ENCODE peak calls at places on chromosomes 16 and 17, in eight cellular contexts. One of them, this sample, is unnamed.
A peak's percentile ranks its signal among the peaks of the same experiment; 100 is the strongest.

GRCh38 chr16:77788196-77789084 is at the start of gene VAT1L:
- DNase-seq in ovary: no peak
- DNase-seq in brain microvascular endothelial cell: peak; percentile 46
- DNase-seq in heart left ventricle: peak; percentile 32
- DNase-seq in IMR-90: peak; percentile 63
- DNase-seq in CD4-positive, CD25-positive, alpha-beta regulatory T cell: peak; percentile 5
- DNase-seq in effector memory CD4-positive, alpha-beta T cell: no peak
- DNase-seq in iPS DF 6.9: no peak
- DNase-seq in this sample: no peak

GRCh38 chr16:19884021-19884485 is 595 bp downstream of the GPRC5B start:
- DNase-seq in heart left ventricle: peak; percentile 38
- DNase-seq in brain microvascular endothelial cell: no peak
- DNase-seq in effector memory CD4-positive, alpha-beta T cell: no peak
- DNase-seq in ovary: peak; percentile 47
- DNase-seq in iPS DF 6.9: no peak
- DNase-seq in CD4-positive, CD25-positive, alpha-beta regulatory T cell: no peak
- DNase-seq in IMR-90: no peak
- DNase-seq in this sample: no peak

GRCh38 chr16:1048442-1049112 is 24.0 kb upstream of the SSTR5 start:
- DNase-seq in ovary: no peak
- DNase-seq in CD4-positive, CD25-positive, alpha-beta regulatory T cell: no peak
- DNase-seq in heart left ventricle: peak; percentile 79
- DNase-seq in iPS DF 6.9: no peak
- DNase-seq in brain microvascular endothelial cell: peak; percentile 27
- DNase-seq in effector memory CD4-positive, alpha-beta T cell: no peak
- DNase-seq in IMR-90: peak; percentile 16
- DNase-seq in this sample: no peak

GRCh38 chr16:84080378-84080777 is 36.4 kb downstream of the MBTPS1 start:
- DNase-seq in brain microvascular endothelial cell: no peak
- DNase-seq in heart left ventricle: peak; percentile 28
- DNase-seq in CD4-positive, CD25-positive, alpha-beta regulatory T cell: no peak
- DNase-seq in IMR-90: no peak
- DNase-seq in iPS DF 6.9: no peak
- DNase-seq in ovary: no peak
- DNase-seq in effector memory CD4-positive, alpha-beta T cell: no peak
- DNase-seq in this sample: no peak

GRCh38 chr17:59516451-59516850 is 49.0 kb upstream of the DHX40 start:
- DNase-seq in CD4-positive, CD25-positive, alpha-beta regulatory T cell: no peak
- DNase-seq in IMR-90: no peak
- DNase-seq in brain microvascular endothelial cell: no peak
- DNase-seq in effector memory CD4-positive, alpha-beta T cell: no peak
- DNase-seq in iPS DF 6.9: no peak
- DNase-seq in ovary: no peak
- DNase-seq in heart left ventricle: no peak
- DNase-seq in this sample: no peak

GRCh38 chr16:74990832-74991231 is 5.9 kb upstream of the WDR59 start:
- DNase-seq in iPS DF 6.9: no peak
- DNase-seq in heart left ventricle: no peak
- DNase-seq in brain microvascular endothelial cell: no peak
- DNase-seq in effector memory CD4-positive, alpha-beta T cell: no peak
- DNase-seq in CD4-positive, CD25-positive, alpha-beta regulatory T cell: no peak
- DNase-seq in IMR-90: no peak
- DNase-seq in ovary: no peak
- DNase-seq in this sample: no peak

GRCh38 chr17:3544365-3544764 is 13.2 kb downstream of the TRPV3 start:
- DNase-seq in heart left ventricle: no peak
- DNase-seq in CD4-positive, CD25-positive, alpha-beta regulatory T cell: no peak
- DNase-seq in ovary: no peak
- DNase-seq in iPS DF 6.9: no peak
- DNase-seq in brain microvascular endothelial cell: no peak
- DNase-seq in effector memory CD4-positive, alpha-beta T cell: no peak
- DNase-seq in IMR-90: no peak
- DNase-seq in this sample: no peak

GRCh38 chr17:6554871-6555330 is 1.5 kb downstream of the PITPNM3 start:
- DNase-seq in brain microvascular endothelial cell: no peak
- DNase-seq in ovary: no peak
- DNase-seq in heart left ventricle: no peak
- DNase-seq in effector memory CD4-positive, alpha-beta T cell: no peak
- DNase-seq in iPS DF 6.9: no peak
- DNase-seq in IMR-90: no peak
- DNase-seq in CD4-positive, CD25-positive, alpha-beta regulatory T cell: no peak
- DNase-seq in this sample: no peak

GRCh38 chr17:44197980-44198720 is 1.5 kb downstream of the ATXN7L3 start:
- DNase-seq in iPS DF 6.9: no peak
- DNase-seq in CD4-positive, CD25-positive, alpha-beta regulatory T cell: peak; percentile 90
- DNase-seq in ovary: no peak
- DNase-seq in IMR-90: peak; percentile 41
- DNase-seq in heart left ventricle: no peak
- DNase-seq in brain microvascular endothelial cell: no peak
- DNase-seq in effector memory CD4-positive, alpha-beta T cell: peak; percentile 28
- DNase-seq in this sample: no peak

GRCh38 chr17:62740066-62740465 is 68.0 kb downstream of the MARCHF10 start:
- DNase-seq in CD4-positive, CD25-positive, alpha-beta regulatory T cell: no peak
- DNase-seq in effector memory CD4-positive, alpha-beta T cell: no peak
- DNase-seq in heart left ventricle: no peak
- DNase-seq in IMR-90: peak; percentile 42
- DNase-seq in iPS DF 6.9: no peak
- DNase-seq in ovary: no peak
- DNase-seq in brain microvascular endothelial cell: peak; percentile 9
- DNase-seq in this sample: no peak

GRCh38 chr16:75025766-75026165 is 26.9 kb downstream of the ZNRF1 start:
- DNase-seq in IMR-90: peak; percentile 61
- DNase-seq in heart left ventricle: no peak
- DNase-seq in brain microvascular endothelial cell: peak; percentile 49
- DNase-seq in iPS DF 6.9: no peak
- DNase-seq in effector memory CD4-positive, alpha-beta T cell: no peak
- DNase-seq in ovary: peak; percentile 27
- DNase-seq in CD4-positive, CD25-positive, alpha-beta regulatory T cell: no peak
- DNase-seq in this sample: no peak

GRCh38 chr16:6133009-6133408 is 1035.4 kb upstream of the EEF2KMT start:
- DNase-seq in ovary: no peak
- DNase-seq in brain microvascular endothelial cell: no peak
- DNase-seq in iPS DF 6.9: no peak
- DNase-seq in effector memory CD4-positive, alpha-beta T cell: no peak
- DNase-seq in IMR-90: no peak
- DNase-seq in CD4-positive, CD25-positive, alpha-beta regulatory T cell: no peak
- DNase-seq in heart left ventricle: no peak
- DNase-seq in this sample: no peak

GRCh38 chr17:76384222-76384986 is at the start of gene SPHK1:
- DNase-seq in IMR-90: peak; percentile 81
- DNase-seq in ovary: peak; percentile 42
- DNase-seq in iPS DF 6.9: no peak
- DNase-seq in CD4-positive, CD25-positive, alpha-beta regulatory T cell: peak; percentile 75
- DNase-seq in brain microvascular endothelial cell: peak; percentile 58
- DNase-seq in effector memory CD4-positive, alpha-beta T cell: peak; percentile 19
- DNase-seq in heart left ventricle: peak; percentile 80
- DNase-seq in this sample: peak; percentile 81

GRCh38 chr16:68786685-68787418 is 49.8 kb downstream of the CDH1 start:
- DNase-seq in ovary: peak; percentile 37
- DNase-seq in CD4-positive, CD25-positive, alpha-beta regulatory T cell: no peak
- DNase-seq in IMR-90: peak; percentile 44
- DNase-seq in iPS DF 6.9: no peak
- DNase-seq in effector memory CD4-positive, alpha-beta T cell: no peak
- DNase-seq in heart left ventricle: peak; percentile 20
- DNase-seq in brain microvascular endothelial cell: peak; percentile 79
- DNase-seq in this sample: no peak

GRCh38 chr17:74070374-74070773 is 133.1 kb upstream of the RPL38 start:
- DNase-seq in ovary: no peak
- DNase-seq in effector memory CD4-positive, alpha-beta T cell: no peak
- DNase-seq in heart left ventricle: no peak
- DNase-seq in iPS DF 6.9: no peak
- DNase-seq in CD4-positive, CD25-positive, alpha-beta regulatory T cell: no peak
- DNase-seq in IMR-90: no peak
- DNase-seq in brain microvascular endothelial cell: no peak
- DNase-seq in this sample: no peak

GRCh38 chr17:82213251-82214011 is 789 bp upstream of the CCDC57 start:
- DNase-seq in effector memory CD4-positive, alpha-beta T cell: peak; percentile 58
- DNase-seq in iPS DF 6.9: no peak
- DNase-seq in ovary: peak; percentile 45
- DNase-seq in heart left ventricle: no peak
- DNase-seq in IMR-90: peak; percentile 89
- DNase-seq in brain microvascular endothelial cell: peak; percentile 80
- DNase-seq in CD4-positive, CD25-positive, alpha-beta regulatory T cell: no peak
- DNase-seq in this sample: peak; percentile 77

GRCh38 chr17:4204676-4205075 is 59.1 kb downstream of the ANKFY1 start:
- DNase-seq in iPS DF 6.9: no peak
- DNase-seq in heart left ventricle: peak; percentile 49
- DNase-seq in ovary: peak; percentile 20
- DNase-seq in effector memory CD4-positive, alpha-beta T cell: no peak
- DNase-seq in brain microvascular endothelial cell: peak; percentile 93
- DNase-seq in IMR-90: peak; percentile 96
- DNase-seq in CD4-positive, CD25-positive, alpha-beta regulatory T cell: no peak
- DNase-seq in this sample: no peak

GRCh38 chr17:38344127-38344745 is 480 bp upstream of the GPR179 start:
- DNase-seq in heart left ventricle: no peak
- DNase-seq in brain microvascular endothelial cell: no peak
- DNase-seq in CD4-positive, CD25-positive, alpha-beta regulatory T cell: no peak
- DNase-seq in IMR-90: no peak
- DNase-seq in iPS DF 6.9: no peak
- DNase-seq in effector memory CD4-positive, alpha-beta T cell: no peak
- DNase-seq in ovary: no peak
- DNase-seq in this sample: no peak

GRCh38 chr16:74724820-74725549 is 24.3 kb upstream of the MLKL start:
- DNase-seq in ovary: no peak
- DNase-seq in effector memory CD4-positive, alpha-beta T cell: no peak
- DNase-seq in CD4-positive, CD25-positive, alpha-beta regulatory T cell: no peak
- DNase-seq in iPS DF 6.9: no peak
- DNase-seq in IMR-90: peak; percentile 82
- DNase-seq in brain microvascular endothelial cell: peak; percentile 82
- DNase-seq in heart left ventricle: no peak
- DNase-seq in this sample: no peak

GRCh38 chr17:82266142-82266541 is 7.4 kb downstream of the CSNK1D start:
- DNase-seq in iPS DF 6.9: no peak
- DNase-seq in brain microvascular endothelial cell: no peak
- DNase-seq in ovary: no peak
- DNase-seq in CD4-positive, CD25-positive, alpha-beta regulatory T cell: no peak
- DNase-seq in heart left ventricle: no peak
- DNase-seq in effector memory CD4-positive, alpha-beta T cell: no peak
- DNase-seq in IMR-90: no peak
- DNase-seq in this sample: no peak

GRCh38 chr16:25419123-25419522 is 161.5 kb upstream of the ZKSCAN2 start:
- DNase-seq in effector memory CD4-positive, alpha-beta T cell: no peak
- DNase-seq in iPS DF 6.9: no peak
- DNase-seq in heart left ventricle: no peak
- DNase-seq in IMR-90: no peak
- DNase-seq in brain microvascular endothelial cell: no peak
- DNase-seq in ovary: no peak
- DNase-seq in CD4-positive, CD25-positive, alpha-beta regulatory T cell: no peak
- DNase-seq in this sample: no peak

GRCh38 chr17:40540448-40540847 is 24.8 kb downstream of the CCR7 start:
- DNase-seq in iPS DF 6.9: no peak
- DNase-seq in heart left ventricle: no peak
- DNase-seq in effector memory CD4-positive, alpha-beta T cell: peak; percentile 50
- DNase-seq in brain microvascular endothelial cell: no peak
- DNase-seq in IMR-90: no peak
- DNase-seq in ovary: peak; percentile 13
- DNase-seq in CD4-positive, CD25-positive, alpha-beta regulatory T cell: peak; percentile 62
- DNase-seq in this sample: no peak

DNA sequence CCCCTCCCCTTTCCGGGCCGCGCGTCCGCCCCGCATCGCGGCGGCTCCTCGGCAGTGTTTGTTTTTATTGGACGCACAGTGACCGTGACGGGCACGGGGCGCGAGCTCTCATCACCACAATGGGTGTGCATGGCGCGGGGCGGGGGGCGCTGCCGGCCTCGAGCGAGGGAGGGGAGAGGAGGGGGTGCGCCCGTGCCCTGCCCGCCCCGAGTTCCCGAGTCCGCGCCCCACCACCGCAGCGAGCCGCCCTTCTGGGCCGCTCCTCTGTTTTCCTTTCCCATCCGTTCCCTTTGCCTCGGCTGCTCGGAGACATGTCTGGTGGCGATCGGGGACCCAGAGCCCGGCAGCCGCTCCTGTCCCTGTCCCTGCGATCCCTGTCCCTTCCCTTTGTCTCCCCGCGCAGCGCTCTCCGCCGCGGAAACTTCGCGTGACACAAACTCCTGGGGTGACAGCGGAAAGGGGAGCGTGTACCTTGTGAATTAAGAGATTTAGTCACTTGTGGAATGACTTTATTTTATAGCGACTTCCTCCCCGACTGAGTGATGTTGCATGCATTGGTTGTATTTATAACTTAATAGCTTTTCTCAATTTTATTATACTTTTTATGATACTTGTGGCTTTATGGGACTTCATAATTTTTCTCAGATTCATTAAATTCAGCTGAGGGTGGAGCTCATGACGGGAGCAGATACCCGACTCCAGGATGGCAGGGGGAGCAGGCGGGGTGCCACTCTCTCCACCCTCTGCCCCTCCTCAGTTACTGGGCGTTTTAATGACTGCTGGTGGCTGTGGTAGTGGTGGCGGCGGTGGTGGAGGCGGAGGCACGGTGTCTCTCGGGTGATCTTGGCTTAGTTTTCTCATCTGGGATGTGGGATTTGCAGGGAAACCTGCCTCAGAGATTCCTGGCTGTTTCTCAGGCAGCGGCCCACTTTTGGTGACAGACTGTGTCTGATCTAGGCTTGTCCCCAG is 40.8 kb downstream of the MRM1 start:
- DNase-seq in IMR-90: no peak
- DNase-seq in ovary: no peak
- DNase-seq in effector memory CD4-positive, alpha-beta T cell: no peak
- DNase-seq in iPS DF 6.9: no peak
- DNase-seq in brain microvascular endothelial cell: no peak
- DNase-seq in CD4-positive, CD25-positive, alpha-beta regulatory T cell: peak; percentile 22
- DNase-seq in heart left ventricle: no peak
- DNase-seq in this sample: no peak
- H3K27me3 ChIP-seq in IMR-90: peaks cover 89% of the 10 kb centered on the region
- H3K27me3 ChIP-seq in ovary: no peaks in the 10 kb centered on the region
- H3K27me3 ChIP-seq in effector memory CD4-positive, alpha-beta T cell: peaks cover 25% of the 10 kb centered on the region
- H3K27me3 ChIP-seq in iPS DF 6.9: peaks cover 29% of the 10 kb centered on the region
- H3K27me3 ChIP-seq in brain microvascular endothelial cell: peaks cover 76% of the 10 kb centered on the region
- H3K27me3 ChIP-seq in CD4-positive, CD25-positive, alpha-beta regulatory T cell: peaks cover 31% of the 10 kb centered on the region
- H3K27me3 ChIP-seq in heart left ventricle: peaks cover 85% of the 10 kb centered on the region
- H3K27me3 ChIP-seq in this sample: peaks cover 78% of the 10 kb centered on the region

GRCh38 chr16:70804729-70805169 is 3.8 kb upstream of the VAC14 start:
- DNase-seq in CD4-positive, CD25-positive, alpha-beta regulatory T cell: no peak
- DNase-seq in brain microvascular endothelial cell: no peak
- DNase-seq in IMR-90: no peak
- DNase-seq in iPS DF 6.9: no peak
- DNase-seq in heart left ventricle: no peak
- DNase-seq in ovary: no peak
- DNase-seq in effector memory CD4-positive, alpha-beta T cell: no peak
- DNase-seq in this sample: no peak
- H3K27ac ChIP-seq in CD4-positive, CD25-positive, alpha-beta regulatory T cell: no peak overlapping the region
- H3K27ac ChIP-seq in brain microvascular endothelial cell: peak overlapping the region; percentile 96
- H3K27ac ChIP-seq in IMR-90: peak overlapping the region; percentile 78
- H3K27ac ChIP-seq in iPS DF 6.9: no peak overlapping the region
- H3K27ac ChIP-seq in heart left ventricle: no peak overlapping the region
- H3K27ac ChIP-seq in ovary: no peak overlapping the region
- H3K27ac ChIP-seq in effector memory CD4-positive, alpha-beta T cell: no peak overlapping the region
- H3K27ac ChIP-seq in this sample: peak overlapping the region; percentile 84

GRCh38 chr17:2029911-2030778 is at the start of gene DPH1:
- DNase-seq in effector memory CD4-positive, alpha-beta T cell: peak; percentile 72
- DNase-seq in heart left ventricle: peak; percentile 90
- DNase-seq in brain microvascular endothelial cell: peak; percentile 86
- DNase-seq in IMR-90: peak; percentile 91
- DNase-seq in iPS DF 6.9: no peak
- DNase-seq in CD4-positive, CD25-positive, alpha-beta regulatory T cell: peak; percentile 87
- DNase-seq in ovary: peak; percentile 85
- DNase-seq in this sample: peak; percentile 87
- H3K27me3 ChIP-seq in effector memory CD4-positive, alpha-beta T cell: peaks cover 8% of the 10 kb centered on the region
- H3K27me3 ChIP-seq in heart left ventricle: peaks cover 17% of the 10 kb centered on the region
- H3K27me3 ChIP-seq in brain microvascular endothelial cell: peaks cover 7% of the 10 kb centered on the region
- H3K27me3 ChIP-seq in IMR-90: peaks cover 15% of the 10 kb centered on the region
- H3K27me3 ChIP-seq in iPS DF 6.9: peaks cover 39% of the 10 kb centered on the region
- H3K27me3 ChIP-seq in CD4-positive, CD25-positive, alpha-beta regulatory T cell: peaks cover 4% of the 10 kb centered on the region
- H3K27me3 ChIP-seq in ovary: no peaks in the 10 kb centered on the region
- H3K27me3 ChIP-seq in this sample: peaks cover 11% of the 10 kb centered on the region

GRCh38 chr17:48548687-48549621 is 4.0 kb upstream of the HOXB2 start:
- DNase-seq in ovary: no peak
- DNase-seq in brain microvascular endothelial cell: no peak
- DNase-seq in effector memory CD4-positive, alpha-beta T cell: no peak
- DNase-seq in heart left ventricle: no peak
- DNase-seq in IMR-90: peak; percentile 29
- DNase-seq in iPS DF 6.9: no peak
- DNase-seq in CD4-positive, CD25-positive, alpha-beta regulatory T cell: no peak
- DNase-seq in this sample: no peak
- H3K27ac ChIP-seq in ovary: no peak overlapping the region
- H3K27ac ChIP-seq in brain microvascular endothelial cell: no peak overlapping the region
- H3K27ac ChIP-seq in effector memory CD4-positive, alpha-beta T cell: peak overlapping the region; percentile 52
- H3K27ac ChIP-seq in heart left ventricle: peak overlapping the region; percentile 94
- H3K27ac ChIP-seq in IMR-90: peak overlapping the region; percentile 98
- H3K27ac ChIP-seq in iPS DF 6.9: no peak overlapping the region
- H3K27ac ChIP-seq in CD4-positive, CD25-positive, alpha-beta regulatory T cell: peak overlapping the region; percentile 86
- H3K27ac ChIP-seq in this sample: no peak overlapping the region

This sample was measured in RWPE2.